ENCODE peak calls at places on chromosome 3, in four cellular contexts. D is GM23338, Q is Panc1, P is HCT116. X is an unnamed sample.
A peak's percentile ranks its signal among the peaks of the same experiment; 100 is the strongest.

GRCh38 chr3:42187936-42188335 is 78.0 kb downstream of the CCK start:
- DNase-seq in Q (no peak), P (no peak), D (no peak), X (no peak)

GRCh38 chr3:11150256-11150655 is 4.0 kb upstream of the HRH1 start:
- DNase-seq in D (no peak), Q (no peak), P (no peak), X (no peak)

GRCh38 chr3:136490646-136491405 is 240.7 kb downstream of the PCCB start:
- DNase-seq in Q (no peak), P (no peak), D (no peak), X (no peak)

GRCh38 chr3:198112031-198112430 is 152.0 kb downstream of the LMLN start:
- DNase-seq in P (no peak), Q (no peak), D (no peak), X (no peak)

GRCh38 chr3:8416965-8417364 is 84.7 kb upstream of the LMCD1 start:
- DNase-seq in Q (no peak), P (peak; percentile 6), D (peak; percentile 49), X (peak; percentile 20)

GRCh38 chr3:119831941-119832371 is 50.1 kb downstream of the NR1I2 start:
- DNase-seq in Q (no peak), P (no peak), D (no peak), X (no peak)

GRCh38 chr3:42979044-42979962 is at the start of gene GASK1A:
- DNase-seq in D (peak; percentile 89), Q (no peak), P (no peak), X (peak; percentile 29)

GRCh38 chr3:114718897-114719208 is 425.0 kb downstream of the TIGIT start:
- DNase-seq in Q (no peak), D (no peak), P (no peak), X (no peak)

GRCh38 chr3:126472277-126473006 is 3.2 kb downstream of the ZXDC start:
- DNase-seq in D (no peak), Q (no peak), P (peak; percentile 12), X (peak; percentile 97)

GRCh38 chr3:143119974-143120715 is 574 bp downstream of the CHST2 start:
- DNase-seq in D (peak; percentile 70), P (no peak), Q (no peak), X (no peak)

GRCh38 chr3:51930439-51930838 is 11.3 kb downstream of the RRP9 start:
- DNase-seq in D (no peak), P (no peak), Q (no peak), X (no peak)

GRCh38 chr3:42590989-42591756 is 513 bp downstream of the SS18L2 start:
- DNase-seq in P (no peak), D (peak; percentile 46), Q (no peak), X (peak; percentile 6)

GRCh38 chr3:58271901-58272501 is 34.0 kb upstream of the RPP14 start:
- DNase-seq in Q (peak; percentile 30), P (peak; percentile 73), D (no peak), X (peak; percentile 38)

GRCh38 chr3:25663324-25664065 is 1.2 kb downstream of the TOP2B start:
- DNase-seq in Q (no peak), D (peak; percentile 63), P (peak; percentile 8), X (no peak)

GRCh38 chr3:13896473-13897154 is 16.7 kb upstream of the WNT7A start:
- DNase-seq in Q (no peak), P (peak; percentile 63), D (peak; percentile 92), X (peak; percentile 4)

GRCh38 chr3:52456169-52456799 is 880 bp downstream of the NISCH start:
- DNase-seq in P (no peak), D (peak; percentile 59), Q (no peak), X (no peak)

GRCh38 chr3:194556086-194557056 is 69.6 kb upstream of the ATP13A3 start:
- DNase-seq in P (no peak), Q (no peak), D (no peak), X (peak; percentile 18)

GRCh38 chr3:14110699-14111098 is 14.0 kb downstream of the CHCHD4 start:
- DNase-seq in D (no peak), Q (no peak), P (no peak), X (no peak)

GRCh38 chr3:49279376-49279775 is 2.3 kb upstream of the C3orf62 start:
- DNase-seq in P (no peak), D (no peak), Q (no peak), X (no peak)

GRCh38 chr3:140166908-140167599 is 232.1 kb downstream of the CLSTN2 start:
- DNase-seq in P (no peak), D (no peak), Q (no peak), X (no peak)

GRCh38 chr3:54954516-54954915 is 26.7 kb upstream of the LRTM1 start:
- DNase-seq in P (no peak), D (peak; percentile 63), Q (no peak), X (no peak)

GRCh38 chr3:61381745-61382392 is 130.6 kb upstream of the FHIT start:
- DNase-seq in Q (no peak), P (peak; percentile 48), D (peak; percentile 76), X (peak; percentile 11)

GRCh38 chr3:158086776-158087175 is 19.4 kb downstream of the SHOX2 start:
- DNase-seq in D (no peak), Q (no peak), P (no peak), X (no peak)

GRCh38 chr3:66858656-66859381 is 139.3 kb upstream of the KBTBD8 start:
- DNase-seq in Q (no peak), P (no peak), D (peak; percentile 86), X (no peak)

GRCh38 chr3:184549793-184550585 is 11.6 kb upstream of the EPHB3 start:
- DNase-seq in D (no peak), Q (no peak), P (no peak), X (no peak)

GRCh38 chr3:127953636-127954035 is 38.6 kb downstream of the KBTBD12 start:
- DNase-seq in D (no peak), Q (no peak), P (no peak), X (no peak)

GRCh38 chr3:13671536-13672233 is 122.8 kb downstream of the FBLN2 start:
- DNase-seq in Q (no peak), D (no peak), P (no peak), X (no peak)

DNA sequence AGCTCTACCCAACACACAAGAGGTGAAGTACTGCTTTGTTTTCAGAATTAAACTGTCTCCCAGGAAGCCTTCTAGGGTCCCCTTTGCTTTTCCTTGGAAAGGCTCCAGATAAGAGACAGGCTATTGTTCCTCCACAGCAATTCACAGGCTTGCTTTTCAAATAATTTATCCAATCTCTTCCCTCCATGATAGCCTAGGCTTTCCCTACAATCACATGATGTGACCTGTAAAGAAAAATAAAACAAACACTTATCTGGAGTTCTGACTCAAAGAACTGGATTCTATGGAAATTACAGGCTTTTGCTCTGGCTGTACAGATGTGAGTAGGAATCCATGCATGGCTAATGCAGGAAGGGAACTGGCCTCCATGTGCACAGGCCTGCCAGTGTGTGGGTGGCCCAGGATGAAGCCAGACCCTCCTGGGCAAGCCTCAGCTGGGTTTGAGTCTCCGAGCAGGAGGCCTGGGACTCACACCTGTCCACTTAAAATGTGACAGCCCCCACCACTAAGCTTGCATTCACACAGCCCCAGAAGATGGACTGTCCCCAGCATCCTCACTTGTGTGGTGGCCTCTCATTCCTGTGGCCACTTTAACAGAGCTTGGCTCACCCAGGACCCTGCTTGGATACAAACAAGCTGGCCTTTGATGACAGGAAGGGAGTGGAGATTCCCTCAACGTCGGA is 75.8 kb upstream of the LEKR1 start:
- DNase-seq in Q (no peak), P (no peak), D (no peak), X (no peak)
- H3K4me3 ChIP-seq in Q (no peak overlapping the region), P (no peak overlapping the region), D (peak overlapping the region; percentile 14), X (no peak overlapping the region)

DNA sequence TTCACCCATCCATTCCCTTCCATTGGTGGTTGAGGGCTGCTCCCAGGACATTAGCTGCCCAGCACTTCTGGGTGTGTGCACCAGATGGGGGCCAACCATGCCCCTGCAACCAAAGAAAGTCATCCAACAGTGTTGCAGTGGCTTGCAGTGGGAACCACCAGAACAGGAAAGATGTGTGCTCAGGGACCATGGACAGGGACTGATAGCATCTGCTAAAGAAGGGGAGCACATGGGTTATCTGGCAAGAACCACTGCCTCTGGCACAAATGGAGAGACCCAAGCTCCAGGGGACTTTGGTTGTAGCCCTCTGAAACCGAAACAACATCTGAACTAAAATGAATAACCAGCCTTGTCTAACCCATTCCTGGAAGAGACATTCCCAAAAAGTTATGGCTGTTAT is 8.1 kb downstream of the DCLK3 start:
- DNase-seq in Q (no peak), D (no peak), P (no peak), X (no peak)
- TF ChIP-seq REST in Q (no peak), D (peak; percentile 69), P (peak; percentile 25), X (peak; percentile 91)

DNA sequence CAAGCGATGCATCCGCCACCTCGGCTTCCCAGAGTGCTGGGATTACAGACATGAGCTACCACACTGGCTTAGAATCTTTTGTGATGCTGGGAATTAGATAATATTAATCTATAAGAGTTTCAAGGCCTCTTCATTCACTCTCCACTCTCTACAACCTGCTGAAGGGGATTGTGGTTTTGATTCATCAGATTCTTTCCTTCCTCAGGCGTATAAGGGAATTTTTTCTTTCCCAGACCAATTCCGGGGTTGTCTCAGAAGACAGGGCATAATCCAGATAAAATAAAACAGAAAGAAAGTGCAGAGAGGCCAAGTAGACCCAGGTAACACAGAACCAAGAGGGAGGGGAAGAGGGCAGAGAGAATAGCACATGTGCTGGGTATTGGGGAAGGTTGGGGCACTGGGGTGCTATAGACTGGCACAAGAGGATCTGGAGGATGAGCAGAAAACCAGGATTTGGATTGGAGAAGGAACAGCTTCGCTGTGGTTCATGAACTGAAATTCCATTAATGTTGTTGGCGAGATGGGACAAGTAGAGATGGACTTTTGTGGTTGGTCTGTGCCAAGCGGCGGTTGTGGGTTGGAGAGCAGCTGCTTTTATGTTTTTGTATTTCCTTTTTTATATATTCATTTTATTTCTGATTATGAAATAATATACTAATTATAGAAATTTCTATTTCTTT is 12.8 kb downstream of the ARL6IP5 start:
- DNase-seq in Q (no peak), P (no peak), D (no peak), X (no peak)
- H3K4me3 ChIP-seq in Q (no peak overlapping the region), P (no peak overlapping the region), D (no peak overlapping the region), X (no peak overlapping the region)

GRCh38 chr3:7400360-7400759 is 539.4 kb downstream of the GRM7 start:
- DNase-seq in Q (no peak), P (no peak), D (no peak), X (no peak)
- TF ChIP-seq REST in Q (no peak), P (no peak), D (no peak), X (no peak)

GRCh38 chr3:123622766-123623165 is 37.9 kb upstream of the HACD2 start:
- DNase-seq in D (no peak), Q (no peak), P (no peak), X (no peak)
- H3K4me3 ChIP-seq in D (no peak overlapping the region), Q (no peak overlapping the region), P (no peak overlapping the region), X (no peak overlapping the region)

GRCh38 chr3:18812316-18812715 is 336.0 kb upstream of the KCNH8 start:
- DNase-seq in P (no peak), D (no peak), Q (no peak), X (no peak)
- TF ChIP-seq REST in P (no peak), D (no peak), Q (no peak), X (peak; percentile 52)

X was measured in HL-60.